ENCODE peak calls at places on chromosomes 13 and 19, in ten cellular contexts. E is NCI-H2081 treated with DMSO at 0.1 percent for 48 hours; R is SJSA1; T is GM19239; N is kidney tubule cell; M is M059J; I is CD4-positive, alpha-beta T cell; Y is stimulated activated CD4-positive, alpha-beta T cell treated with anti-CD3 and anti-CD28 coated beads, Interleukin-2, amount 100 ng/mL, for 4 hours; Q is nucleus accumbens; V is caudate nucleus. W is an unnamed sample.

GRCh38 chr13:101115762-101116161 is 300.5 kb downstream of the NALCN start:
- DNase-seq in E (no peak), R (no peak), T (no peak), N (peak; percentile 5), M (no peak), I (no peak), Y (no peak), Q (no peak), V (no peak), W (no peak)

GRCh38 chr13:114044486-114044885 is 70.6 kb upstream of the C13orf46 start:
- DNase-seq in E (no peak), R (no peak), T (no peak), N (no peak), M (no peak), I (no peak), Y (no peak), Q (no peak), V (no peak), W (no peak)

GRCh38 chr13:25766576-25766975 is 285.2 kb downstream of the SHISA2 start:
- DNase-seq in E (no peak), R (no peak), T (no peak), N (peak; percentile 52), M (peak; percentile 55), I (no peak), Y (no peak), Q (no peak), V (no peak), W (no peak)

GRCh38 chr19:15836595-15837398 is 21.3 kb upstream of the OR10H1 start:
- DNase-seq in E (peak; percentile 35), R (peak; percentile 94), T (peak; percentile 80), N (peak; percentile 95), M (peak; percentile 98), I (peak; percentile 91), Y (peak; percentile 91), Q (peak; percentile 98), V (peak; percentile 91), W (no peak)

GRCh38 chr13:26785845-26786630 is 25.5 kb upstream of the GPR12 start:
- DNase-seq in E (no peak), R (no peak), T (no peak), N (peak; percentile 15), M (peak; percentile 30), I (no peak), Y (no peak), Q (no peak), V (no peak), W (no peak)

GRCh38 chr13:99215466-99215865 is 14.8 kb downstream of the UBAC2 start:
- DNase-seq in E (no peak), R (peak; percentile 73), T (no peak), N (no peak), M (no peak), I (peak; percentile 58), Y (peak; percentile 27), Q (peak; percentile 12), V (no peak), W (no peak)

GRCh38 chr13:98246538-98247172 is 69.6 kb upstream of the RNF113B start:
- DNase-seq in E (no peak), R (no peak), T (no peak), N (peak; percentile 68), M (no peak), I (no peak), Y (no peak), Q (no peak), V (no peak), W (no peak)

GRCh38 chr13:44713793-44714469 is 137.8 kb upstream of the TSC22D1 start:
- DNase-seq in E (no peak), R (peak; percentile 93), T (no peak), N (peak; percentile 96), M (peak; percentile 96), I (no peak), Y (no peak), Q (no peak), V (no peak), W (no peak)

GRCh38 chr19:46732966-46733692 is 12.7 kb upstream of the FKRP start:
- DNase-seq in E (no peak), R (no peak), T (no peak), N (no peak), M (peak; percentile 61), I (no peak), Y (no peak), Q (peak; percentile 22), V (no peak), W (no peak)

GRCh38 chr13:68808456-68808855 is 1299.2 kb upstream of the ATXN8OS start:
- DNase-seq in E (no peak), R (no peak), T (no peak), N (no peak), M (no peak), I (no peak), Y (no peak), Q (no peak), V (no peak), W (no peak)

GRCh38 chr19:18871543-18871942 is 24.4 kb downstream of the CERS1 start:
- DNase-seq in E (no peak), R (no peak), T (no peak), N (no peak), M (no peak), I (no peak), Y (no peak), Q (no peak), V (no peak), W (no peak)

GRCh38 chr13:97855570-97855970 is 97.9 kb upstream of the IPO5 start:
- DNase-seq in E (peak; percentile 6), R (peak; percentile 48), T (peak; percentile 15), N (peak; percentile 82), M (peak; percentile 65), I (no peak), Y (no peak), Q (peak; percentile 53), V (peak; percentile 7), W (peak; percentile 53)

GRCh38 chr19:2164020-2164988 is 571 bp downstream of the DOT1L start:
- DNase-seq in E (no peak), R (no peak), T (no peak), N (peak; percentile 20), M (peak; percentile 33), I (no peak), Y (no peak), Q (no peak), V (no peak), W (no peak)

GRCh38 chr19:13817018-13817614 is 21.9 kb downstream of the ZSWIM4 start:
- DNase-seq in E (peak; percentile 6), R (no peak), T (peak; percentile 58), N (no peak), M (no peak), I (no peak), Y (no peak), Q (no peak), V (no peak), W (peak; percentile 85)

GRCh38 chr19:38696733-38697055 is 47.6 kb downstream of the CAPN12 start:
- DNase-seq in E (no peak), R (no peak), T (no peak), N (no peak), M (no peak), I (no peak), Y (no peak), Q (no peak), V (no peak), W (no peak)

GRCh38 chr13:95233026-95233635 is 68.1 kb downstream of the ABCC4 start:
- DNase-seq in E (no peak), R (no peak), T (no peak), N (no peak), M (no peak), I (no peak), Y (no peak), Q (no peak), V (no peak), W (no peak)

GRCh38 chr19:42197375-42197817 is 20.1 kb downstream of the DEDD2 start:
- DNase-seq in E (no peak), R (no peak), T (no peak), N (peak; percentile 23), M (no peak), I (no peak), Y (no peak), Q (no peak), V (no peak), W (no peak)

GRCh38 chr19:2302319-2303208 is 5.4 kb downstream of the LINGO3 start:
- DNase-seq in E (no peak), R (no peak), T (no peak), N (no peak), M (no peak), I (no peak), Y (no peak), Q (peak; percentile 70), V (no peak), W (peak; percentile 72)

GRCh38 chr13:99376924-99377323 is 69.7 kb upstream of the GPR183 start:
- DNase-seq in E (no peak), R (peak; percentile 59), T (no peak), N (no peak), M (no peak), I (no peak), Y (no peak), Q (no peak), V (no peak), W (no peak)

GRCh38 chr13:59790626-59791025 is 373.1 kb downstream of the DIAPH3 start:
- DNase-seq in E (no peak), R (no peak), T (no peak), N (no peak), M (no peak), I (no peak), Y (no peak), Q (no peak), V (no peak), W (no peak)

GRCh38 chr19:55340144-55340783 is 588 bp downstream of the KMT5C start:
- DNase-seq in E (no peak), R (peak; percentile 44), T (no peak), N (no peak), M (peak; percentile 25), I (peak; percentile 9), Y (no peak), Q (no peak), V (no peak), W (no peak)

GRCh38 chr19:33622505-33622808 is 704 bp downstream of the CHST8 start:
- DNase-seq in E (no peak), R (no peak), T (no peak), N (peak; percentile 2), M (no peak), I (no peak), Y (no peak), Q (no peak), V (no peak), W (no peak)

GRCh38 chr19:56155124-56155687 is 14.1 kb downstream of the ZNF444 start:
- DNase-seq in E (no peak), R (no peak), T (no peak), N (no peak), M (no peak), I (no peak), Y (no peak), Q (no peak), V (no peak), W (peak; percentile 72)

GRCh38 chr13:112781287-112781686 is 91.4 kb downstream of the ATP11A start:
- DNase-seq in E (no peak), R (peak; percentile 22), T (no peak), N (no peak), M (no peak), I (no peak), Y (no peak), Q (no peak), V (no peak), W (no peak)

GRCh38 chr13:88764103-88764502 is 1092.9 kb downstream of the SLITRK5 start:
- DNase-seq in E (no peak), R (no peak), T (no peak), N (no peak), M (no peak), I (no peak), Y (no peak), Q (no peak), V (no peak), W (no peak)